ENCODE peak calls at places on chromosomes 6 and 20, in seven cellular contexts. B is adipocyte; R is colonic mucosa; T is activated naive CD8-positive, alpha-beta T cell treated with anti-CD3 and anti-CD28 coated beads for 36 hours; D is activated naive CD4-positive, alpha-beta T cell treated with Interleukin-2 at 50 U/mL for 16 hours; C is astrocyte of the spinal cord; X is T-helper 2 cell. U is an unnamed sample.
A peak's percentile ranks its signal among the peaks of the same experiment; 100 is the strongest.

GRCh38 chr20:57755609-57756008 is 45.8 kb upstream of the PMEPA1 start:
- DNase-seq in B (no peak), R (no peak), T (no peak), D (no peak), X (no peak), C (no peak), U (no peak)

GRCh38 chr6:21321076-21321475 is 272.5 kb upstream of the SOX4 start:
- DNase-seq in X (no peak), C (no peak), D (no peak), R (no peak), B (no peak), T (no peak), U (no peak)

GRCh38 chr6:33295621-33296369 is 2.9 kb downstream of the RGL2 start:
- DNase-seq in D (no peak), C (no peak), B (no peak), T (no peak), X (no peak), R (no peak), U (no peak)

GRCh38 chr20:56859751-56860366 is 230.8 kb downstream of the TFAP2C start:
- DNase-seq in T (no peak), B (peak; percentile 58), D (no peak), R (no peak), C (no peak), X (no peak), U (no peak)

GRCh38 chr20:35305682-35306556 is 13.7 kb upstream of the FAM83C start:
- DNase-seq in C (peak; percentile 100), B (peak; percentile 98), D (peak; percentile 81), X (peak; percentile 65), T (peak; percentile 86), R (no peak), U (no peak)

GRCh38 chr6:130365166-130366010 is 429 bp upstream of the TMEM200A start:
- DNase-seq in T (peak; percentile 50), X (peak; percentile 54), D (peak; percentile 54), C (peak; percentile 83), B (peak; percentile 92), R (peak; percentile 70), U (peak; percentile 79)

GRCh38 chr6:45714795-45715507 is 300.7 kb downstream of the CLIC5 start:
- DNase-seq in R (peak; percentile 63), X (peak; percentile 89), D (peak; percentile 42), B (peak; percentile 94), C (peak; percentile 90), T (no peak), U (peak; percentile 58)

GRCh38 chr6:13038315-13039261 is 289.7 kb downstream of the TBC1D7 start:
- DNase-seq in C (no peak), B (no peak), R (no peak), T (no peak), D (no peak), X (no peak), U (no peak)

GRCh38 chr6:124699038-124699437 is 263.2 kb upstream of the RNF217 start:
- DNase-seq in C (no peak), T (no peak), X (no peak), B (no peak), R (no peak), D (no peak), U (no peak)

GRCh38 chr20:58706975-58707681 is 14.5 kb downstream of the NPEPL1 start:
- DNase-seq in B (no peak), D (no peak), R (peak; percentile 13), T (no peak), C (no peak), X (no peak), U (no peak)

GRCh38 chr20:12049125-12049524 is 131.4 kb downstream of the BTBD3 start:
- DNase-seq in X (no peak), R (no peak), B (peak; percentile 48), D (no peak), T (no peak), C (peak; percentile 60), U (no peak)

GRCh38 chr6:4313044-4313686 is 177.8 kb upstream of the ECI2 start:
- DNase-seq in X (no peak), D (no peak), C (peak; percentile 93), T (no peak), B (peak; percentile 91), R (peak; percentile 83), U (no peak)

GRCh38 chr20:41482647-41483552 is 116.3 kb upstream of the EMILIN3 start:
- DNase-seq in T (no peak), X (no peak), B (peak; percentile 89), R (no peak), C (peak; percentile 89), D (no peak), U (no peak)

GRCh38 chr6:168032383-168032760 is 34.9 kb downstream of the KIF25 start:
- DNase-seq in D (no peak), C (peak; percentile 84), B (peak; percentile 44), R (peak; percentile 18), T (no peak), X (peak; percentile 9), U (no peak)

GRCh38 chr6:17965397-17965796 is 22.0 kb downstream of the KIF13A start:
- DNase-seq in D (no peak), C (peak; percentile 66), T (no peak), X (no peak), B (peak; percentile 76), R (no peak), U (no peak)

GRCh38 chr20:17662333-17663039 is 19.6 kb downstream of the RRBP1 start:
- DNase-seq in D (no peak), B (peak; percentile 40), R (no peak), C (peak; percentile 58), T (peak; percentile 37), X (no peak), U (no peak)

GRCh38 chr6:36125575-36125974 is 4.7 kb upstream of the MAPK13 start:
- DNase-seq in R (no peak), X (no peak), D (no peak), B (no peak), C (no peak), T (no peak), U (no peak)

GRCh38 chr6:169316651-169317050 is 63.0 kb upstream of the THBS2 start:
- DNase-seq in T (no peak), C (no peak), B (no peak), X (no peak), D (no peak), R (no peak), U (no peak)

GRCh38 chr6:166830185-166830890 is 126.0 kb downstream of the RNASET2 start:
- DNase-seq in B (no peak), R (no peak), T (no peak), C (no peak), X (peak; percentile 78), D (peak; percentile 45), U (no peak)

GRCh38 chr20:23078351-23078993 is 7.7 kb downstream of the CD93 start:
- DNase-seq in X (no peak), T (no peak), C (peak; percentile 15), D (no peak), B (peak; percentile 61), R (no peak), U (no peak)

GRCh38 chr6:33632603-33633039 is 11.5 kb downstream of the ITPR3 start:
- DNase-seq in R (peak; percentile 72), T (peak; percentile 60), B (peak; percentile 56), D (peak; percentile 57), C (no peak), X (peak; percentile 56), U (peak; percentile 38)

GRCh38 chr20:42530855-42531674 is 658.6 kb downstream of the PTPRT start:
- DNase-seq in R (no peak), B (peak; percentile 0), X (peak; percentile 39), T (no peak), D (no peak), C (no peak), U (peak; percentile 36)

GRCh38 chr6:132530293-132530974 is 7.6 kb upstream of the TAAR9 start:
- DNase-seq in B (peak; percentile 87), D (peak; percentile 63), X (peak; percentile 68), R (peak; percentile 74), T (peak; percentile 41), C (peak; percentile 62), U (no peak)

GRCh38 chr20:10433014-10433622 is 904 bp downstream of the MKKS start:
- DNase-seq in B (no peak), R (peak; percentile 26), C (no peak), X (no peak), T (no peak), D (no peak), U (no peak)

GRCh38 chr6:131383421-131384411 is 189.3 kb upstream of the ARG1 start:
- DNase-seq in B (peak; percentile 60), C (no peak), X (no peak), T (no peak), D (no peak), R (no peak), U (no peak)

GRCh38 chr20:57666106-57666833 is 43.5 kb downstream of the PMEPA1 start:
- DNase-seq in C (no peak), B (no peak), T (no peak), R (no peak), X (no peak), D (no peak), U (no peak)

GRCh38 chr20:39289831-39290230 is 327.7 kb downstream of the DHX35 start:
- DNase-seq in D (no peak), T (no peak), C (no peak), X (no peak), R (no peak), B (no peak), U (no peak)

GRCh38 chr6:1485678-1486077 is 96.3 kb downstream of the FOXF2 start:
- DNase-seq in R (no peak), D (no peak), X (no peak), B (peak; percentile 87), C (peak; percentile 85), T (no peak), U (no peak)

GRCh38 chr20:8254911-8255582 is 123.0 kb downstream of the PLCB1 start:
- DNase-seq in B (peak; percentile 55), X (no peak), T (no peak), R (no peak), D (no peak), C (peak; percentile 20), U (no peak)

GRCh38 chr6:21360353-21360752 is 233.2 kb upstream of the SOX4 start:
- DNase-seq in X (no peak), C (no peak), T (no peak), D (no peak), B (no peak), R (peak; percentile 68), U (no peak)

GRCh38 chr6:166351715-166352285 is 9.5 kb upstream of the SFT2D1 start:
- DNase-seq in R (peak; percentile 74), B (no peak), X (no peak), D (no peak), T (no peak), C (no peak), U (no peak)

GRCh38 chr20:35627121-35627520 is 11.5 kb downstream of the SPAG4 start:
- DNase-seq in B (no peak), C (no peak), T (no peak), D (no peak), X (no peak), R (peak; percentile 14), U (no peak)

U was measured in NCI-H1930.